ENCODE peak calls at places on chromosomes 13 and 19, in nine cellular contexts. Q is stimulated activated CD8-positive, alpha-beta memory T cell treated with anti-CD3 and anti-CD28 coated beads, Interleukin-2, amount 100 ng/mL, for 1 hour; B is HTR-8/SVneo; J is M059J; D is WTC11; E is fibroblast of pulmonary artery; S is RCC 7860; R is posterior vena cava; F is EH. Z is an unnamed sample.
A peak's percentile ranks its signal among the peaks of the same experiment; 100 is the strongest.

GRCh38 chr19:53333071-53333465 is 481 bp upstream of the ZNF845 start:
- DNase-seq in Q (no peak), B (peak; percentile 8), J (no peak), D (peak; percentile 65), E (no peak), S (no peak), R (peak; percentile 80), F (no peak), Z (no peak)

GRCh38 chr13:96141032-96141431 is 51.1 kb downstream of the HS6ST3 start:
- DNase-seq in Q (no peak), B (no peak), J (peak; percentile 27), D (no peak), E (peak; percentile 56), S (no peak), R (no peak), F (peak; percentile 5), Z (peak; percentile 21)

GRCh38 chr13:71524245-71525002 is 342.6 kb downstream of the DACH1 start:
- DNase-seq in Q (no peak), B (no peak), J (no peak), D (no peak), E (no peak), S (no peak), R (no peak), F (no peak), Z (no peak)

GRCh38 chr13:61608138-61608537 is 192.5 kb upstream of the PCDH20 start:
- DNase-seq in Q (no peak), B (no peak), J (no peak), D (peak; percentile 56), E (no peak), S (no peak), R (peak; percentile 36), F (no peak), Z (no peak)

GRCh38 chr13:22220186-22221160 is 549.6 kb downstream of the FGF9 start:
- DNase-seq in Q (no peak), B (no peak), J (no peak), D (no peak), E (no peak), S (no peak), R (no peak), F (no peak), Z (no peak)

GRCh38 chr13:20590568-20590967 is 23.6 kb downstream of the IFT88 start:
- DNase-seq in Q (no peak), B (no peak), J (no peak), D (no peak), E (no peak), S (no peak), R (no peak), F (no peak), Z (no peak)

GRCh38 chr19:49362926-49363264 is 679 bp upstream of the TEAD2 start:
- DNase-seq in Q (no peak), B (peak; percentile 29), J (no peak), D (peak; percentile 24), E (peak; percentile 53), S (no peak), R (no peak), F (peak; percentile 69), Z (no peak)

GRCh38 chr19:35080613-35081170 is 34.9 kb upstream of the FXYD3 start:
- DNase-seq in Q (no peak), B (no peak), J (no peak), D (no peak), E (no peak), S (no peak), R (no peak), F (no peak), Z (no peak)

GRCh38 chr19:42113641-42114348 is 18.5 kb downstream of the POU2F2 start:
- DNase-seq in Q (no peak), B (peak; percentile 90), J (peak; percentile 99), D (no peak), E (peak; percentile 96), S (peak; percentile 88), R (peak; percentile 86), F (peak; percentile 100), Z (peak; percentile 99)

GRCh38 chr13:71672527-71672926 is 194.5 kb downstream of the DACH1 start:
- DNase-seq in Q (no peak), B (no peak), J (no peak), D (no peak), E (peak; percentile 16), S (no peak), R (no peak), F (no peak), Z (no peak)

GRCh38 chr19:13169769-13170168 is 19.6 kb downstream of the IER2 start:
- DNase-seq in Q (no peak), B (peak; percentile 69), J (peak; percentile 93), D (no peak), E (no peak), S (peak; percentile 83), R (no peak), F (peak; percentile 90), Z (peak; percentile 66)

GRCh38 chr13:111265701-111266035 is 54.8 kb upstream of the TEX29 start:
- DNase-seq in Q (no peak), B (no peak), J (no peak), D (no peak), E (no peak), S (no peak), R (no peak), F (no peak), Z (no peak)

GRCh38 chr19:12864143-12864542 is 17.1 kb downstream of the DNASE2 start:
- DNase-seq in Q (no peak), B (no peak), J (no peak), D (no peak), E (no peak), S (no peak), R (no peak), F (no peak), Z (no peak)

GRCh38 chr13:112894423-112894672 is 74.7 kb upstream of the MCF2L start:
- DNase-seq in Q (no peak), B (peak; percentile 10), J (no peak), D (no peak), E (no peak), S (no peak), R (no peak), F (no peak), Z (no peak)

GRCh38 chr13:22169473-22169872 is 498.6 kb downstream of the FGF9 start:
- DNase-seq in Q (no peak), B (no peak), J (no peak), D (no peak), E (no peak), S (no peak), R (no peak), F (no peak), Z (no peak)

GRCh38 chr13:65855276-65855675 is 1374.9 kb downstream of the PCDH9 start:
- DNase-seq in Q (no peak), B (peak; percentile 1), J (no peak), D (no peak), E (peak; percentile 39), S (no peak), R (no peak), F (no peak), Z (no peak)

GRCh38 chr19:42024622-42025111 is 30.6 kb upstream of the ATP1A3 start:
- DNase-seq in Q (no peak), B (peak; percentile 73), J (peak; percentile 71), D (no peak), E (peak; percentile 40), S (no peak), R (no peak), F (peak; percentile 82), Z (no peak)

GRCh38 chr19:32646556-32646955 is 28.4 kb downstream of the ANKRD27 start:
- DNase-seq in Q (no peak), B (no peak), J (no peak), D (no peak), E (no peak), S (no peak), R (no peak), F (no peak), Z (no peak)

GRCh38 chr13:113411216-113412023 is 41.9 kb downstream of the ADPRHL1 start:
- DNase-seq in Q (no peak), B (peak; percentile 79), J (peak; percentile 96), D (no peak), E (peak; percentile 70), S (peak; percentile 98), R (peak; percentile 80), F (peak; percentile 98), Z (peak; percentile 25)

GRCh38 chr13:31773538-31773937 is 34.2 kb downstream of the RXFP2 start:
- DNase-seq in Q (no peak), B (peak; percentile 7), J (peak; percentile 69), D (no peak), E (peak; percentile 86), S (no peak), R (no peak), F (peak; percentile 90), Z (peak; percentile 26)

GRCh38 chr13:110616103-110617101 is 1.1 kb downstream of the NAXD start:
- DNase-seq in Q (no peak), B (no peak), J (peak; percentile 68), D (peak; percentile 31), E (peak; percentile 38), S (peak; percentile 18), R (no peak), F (peak; percentile 40), Z (peak; percentile 60)

GRCh38 chr13:112849500-112849899 is 119.5 kb upstream of the MCF2L start:
- DNase-seq in Q (no peak), B (no peak), J (peak; percentile 6), D (no peak), E (no peak), S (no peak), R (no peak), F (peak; percentile 5), Z (no peak)

GRCh38 chr13:22447132-22447886 is 733.5 kb upstream of the SGCG start:
- DNase-seq in Q (no peak), B (no peak), J (no peak), D (no peak), E (no peak), S (no peak), R (no peak), F (no peak), Z (no peak)

GRCh38 chr13:66528139-66528538 is 702.0 kb downstream of the PCDH9 start:
- DNase-seq in Q (no peak), B (no peak), J (no peak), D (no peak), E (no peak), S (no peak), R (no peak), F (no peak), Z (no peak)

GRCh38 chr19:4580021-4580901 is 20.8 kb upstream of the SEMA6B start:
- DNase-seq in Q (no peak), B (no peak), J (no peak), D (peak; percentile 77), E (no peak), S (no peak), R (no peak), F (no peak), Z (no peak)

GRCh38 chr13:112322562-112322961 is 53.6 kb upstream of the SPACA7 start:
- DNase-seq in Q (no peak), B (no peak), J (no peak), D (no peak), E (no peak), S (no peak), R (no peak), F (no peak), Z (no peak)

GRCh38 chr13:80757694-80758093 is 416.8 kb upstream of the SPRY2 start:
- DNase-seq in Q (no peak), B (no peak), J (no peak), D (no peak), E (no peak), S (no peak), R (no peak), F (no peak), Z (no peak)

GRCh38 chr19:45476349-45476717 is 8.5 kb downstream of the FOSB start:
- DNase-seq in Q (no peak), B (no peak), J (peak; percentile 56), D (no peak), E (peak; percentile 59), S (no peak), R (no peak), F (no peak), Z (no peak)